ENCODE peak calls at places on chromosome 10, in ten cellular contexts. F, R, L, G, H, O, M, Z, D and V are unnamed samples.

GRCh38 chr10:9670911-9671310 is 1346.8 kb upstream of the CELF2 start:
- DNase-seq in D (no peak), F (no peak), M (no peak), Z (no peak), R (no peak), H (no peak), G (no peak), L (no peak), O (no peak), V (no peak)

GRCh38 chr10:95245425-95246055 is 45.3 kb downstream of the PDLIM1 start:
- DNase-seq in F (no peak), O (no peak), Z (no peak), M (no peak), L (no peak), D (no peak), R (no peak), H (no peak), G (no peak), V (peak; percentile 47)

GRCh38 chr10:8594711-8595110 is 540.2 kb downstream of the GATA3 start:
- DNase-seq in F (no peak), R (no peak), Z (no peak), D (no peak), M (no peak), G (no peak), H (no peak), L (no peak), O (no peak), V (no peak)

GRCh38 chr10:117175901-117176534 is 21.3 kb upstream of the KCNK18 start:
- DNase-seq in D (peak; percentile 49), Z (peak; percentile 58), H (peak; percentile 57), O (peak; percentile 82), M (peak; percentile 79), G (peak; percentile 81), L (peak; percentile 36), R (peak; percentile 43), F (peak; percentile 81), V (peak; percentile 86)

GRCh38 chr10:91759581-91759986 is 38.6 kb upstream of the TNKS2 start:
- DNase-seq in L (no peak), O (no peak), Z (no peak), F (peak; percentile 45), R (no peak), H (no peak), M (no peak), D (no peak), G (no peak), V (peak; percentile 16)

GRCh38 chr10:119161680-119162079 is 3.8 kb downstream of the SFXN4 start:
- DNase-seq in L (no peak), M (no peak), Z (no peak), R (no peak), O (no peak), F (peak; percentile 31), H (no peak), G (no peak), D (no peak), V (no peak)

GRCh38 chr10:17229016-17229716 is 1.1 kb downstream of the VIM start:
- DNase-seq in F (peak; percentile 92), G (peak; percentile 89), Z (peak; percentile 69), M (peak; percentile 94), D (no peak), L (no peak), H (no peak), O (peak; percentile 70), R (peak; percentile 79), V (peak; percentile 91)

GRCh38 chr10:69994262-69994661 is 58.4 kb upstream of the MACROH2A2 start:
- DNase-seq in F (peak; percentile 75), D (no peak), L (no peak), R (no peak), H (peak; percentile 2), Z (no peak), M (peak; percentile 42), G (peak; percentile 26), O (peak; percentile 9), V (peak; percentile 70)

GRCh38 chr10:23096814-23097549 is 1.6 kb downstream of the MSRB2 start:
- DNase-seq in G (no peak), F (peak; percentile 71), R (no peak), Z (no peak), M (peak; percentile 28), O (no peak), D (peak; percentile 68), H (no peak), L (no peak), V (peak; percentile 64)

GRCh38 chr10:133231244-133231945 is 1.4 kb downstream of the UTF1 start:
- DNase-seq in Z (no peak), L (no peak), H (no peak), F (no peak), D (no peak), G (no peak), R (no peak), O (no peak), M (no peak), V (no peak)

GRCh38 chr10:77507313-77507712 is 130.3 kb downstream of the KCNMA1 start:
- DNase-seq in H (no peak), F (no peak), D (no peak), L (no peak), O (no peak), Z (no peak), R (no peak), M (no peak), G (no peak), V (no peak)

GRCh38 chr10:74923556-74923955 is 97.2 kb downstream of the KAT6B start:
- DNase-seq in G (no peak), R (no peak), L (no peak), D (no peak), M (no peak), H (no peak), F (no peak), Z (no peak), O (no peak), V (no peak)